ENCODE peak calls at places on chromosomes 16 and 17, in four cellular contexts. L is CD8-positive, alpha-beta memory T cell; Y is tibial nerve; O is cardiac fibroblast. V is an unnamed sample.

GRCh38 chr17:59378621-59379194 is 47.3 kb downstream of the YPEL2 start:
- DNase-seq in L (no peak), Y (no peak), O (peak), V (no peak)

GRCh38 chr16:58000706-58001676 is at the start of gene USB1:
- DNase-seq in L (peak), Y (peak), O (peak), V (peak)

GRCh38 chr17:60386137-60386395 is 5.9 kb downstream of the USP32 start:
- DNase-seq in L (no peak), Y (no peak), O (no peak), V (no peak)

GRCh38 chr16:72566174-72566573 is 394.2 kb upstream of the PMFBP1 start:
- DNase-seq in L (no peak), Y (no peak), O (no peak), V (no peak)

GRCh38 chr17:79830303-79830702 is 8.9 kb downstream of the CBX4 start:
- DNase-seq in L (no peak), Y (no peak), O (no peak), V (no peak)

GRCh38 chr17:77392376-77393273 is 251.9 kb downstream of the SEC14L1 start:
- DNase-seq in L (no peak), Y (no peak), O (peak), V (no peak)

GRCh38 chr16:28063047-28063521 is 430 bp downstream of the GSG1L start:
- DNase-seq in L (no peak), Y (no peak), O (no peak), V (no peak)

GRCh38 chr17:76720211-76720610 is 6.2 kb downstream of the JMJD6 start:
- DNase-seq in L (no peak), Y (no peak), O (no peak), V (no peak)

GRCh38 chr17:82791532-82791931 is 39.7 kb downstream of the TBCD start:
- DNase-seq in L (no peak), Y (no peak), O (peak), V (no peak)

GRCh38 chr17:79855331-79856124 is 16.3 kb upstream of the CBX4 start:
- DNase-seq in L (no peak), Y (no peak), O (no peak), V (no peak)

GRCh38 chr16:85539084-85539483 is 74.0 kb upstream of the GSE1 start:
- DNase-seq in L (no peak), Y (no peak), O (no peak), V (no peak)

GRCh38 chr16:81810894-81811538 is 31.9 kb downstream of the PLCG2 start:
- DNase-seq in L (no peak), Y (no peak), O (no peak), V (no peak)

GRCh38 chr16:4280625-4281024 is 7.8 kb upstream of the TFAP4 start:
- DNase-seq in L (no peak), Y (no peak), O (no peak), V (no peak)

V was measured in brain pericyte.